ENCODE peak calls at places on chromosomes 2 and 18, in seven cellular contexts. L is OCI-LY7, Y is MM.1S, H is adrenal gland, R is psoas muscle, M is PC-3, I is stomach. Z is an unnamed sample. For H3K9me3 and H3K36me3, the result is how much of the 10 kb centered on the place peaks cover.

GRCh38 chr18:35728676-35729075 is 147.1 kb downstream of the GALNT1 start:
- DNase-seq in I (no peak), M (no peak), L (no peak), Y (no peak), H (no peak), R (no peak), Z (no peak)

GRCh38 chr2:218273908-218274249 is 3.6 kb downstream of the PNKD start:
- DNase-seq in M (no peak), Y (no peak), L (no peak), I (no peak), R (no peak), H (no peak), Z (no peak)

GRCh38 chr2:208671312-208671711 is 264.7 kb downstream of the PTH2R start:
- DNase-seq in R (no peak), L (no peak), M (no peak), H (no peak), Y (no peak), I (no peak), Z (no peak)

GRCh38 chr2:68732036-68732435 is 2.6 kb upstream of the ARHGAP25 start:
- DNase-seq in Y (no peak), R (no peak), H (no peak), I (no peak), M (no peak), L (no peak), Z (no peak)

GRCh38 chr2:237786936-237787335 is 11.6 kb upstream of the RBM44 start:
- DNase-seq in H (no peak), Y (no peak), I (no peak), M (no peak), L (no peak), R (no peak), Z (no peak)

GRCh38 chr2:83826601-83827000 is 632.5 kb downstream of the SUCLG1 start:
- DNase-seq in L (no peak), I (no peak), H (no peak), Y (no peak), M (no peak), R (no peak), Z (no peak)

GRCh38 chr2:148039783-148040182 is 18.9 kb downstream of the MBD5 start:
- DNase-seq in Y (no peak), I (no peak), M (no peak), L (no peak), R (no peak), H (no peak), Z (no peak)

GRCh38 chr18:54675076-54675475 is 84.0 kb downstream of the DYNAP start:
- DNase-seq in L (no peak), I (no peak), H (no peak), Y (no peak), R (no peak), M (no peak), Z (no peak)

GRCh38 chr18:10261315-10262276 is 192.8 kb upstream of the APCDD1 start:
- DNase-seq in Y (no peak), M (no peak), I (no peak), H (no peak), R (no peak), L (no peak), Z (no peak)

GRCh38 chr2:216922170-216922780 is 62.4 kb upstream of the TNP1 start:
- DNase-seq in L (peak), Y (peak), I (no peak), H (no peak), M (no peak), R (no peak), Z (no peak)

GRCh38 chr2:121239969-121240368 is 45.0 kb downstream of the TFCP2L1 start:
- DNase-seq in H (no peak), I (no peak), Y (no peak), M (no peak), L (no peak), R (no peak), Z (no peak)

GRCh38 chr2:197675711-197676188 is 363 bp upstream of the RFTN2 start:
- DNase-seq in R (no peak), I (no peak), L (no peak), M (no peak), Y (no peak), H (peak), Z (no peak)
- H3K27ac ChIP-seq in R (peak), I (peak), L (no peak), M (no peak), Y (no peak), H (peak), Z (no peak)

GRCh38 chr2:30503692-30504076 is 56.6 kb downstream of the LCLAT1 start:
- DNase-seq in L (no peak), I (no peak), M (no peak), R (no peak), H (no peak), Y (no peak), Z (no peak)

GRCh38 chr2:30505500-30506180 is 58.6 kb downstream of the LCLAT1 start:
- DNase-seq in H (no peak), R (no peak), M (no peak), Y (no peak), I (no peak), L (no peak), Z (no peak)

GRCh38 chr2:30500699-30501098 is 53.7 kb downstream of the LCLAT1 start:
- DNase-seq in H (no peak), R (no peak), I (no peak), Y (no peak), L (no peak), M (no peak), Z (no peak)

GRCh38 chr2:30503007-30503691 is 56.1 kb downstream of the LCLAT1 start:
- DNase-seq in Y (no peak), L (no peak), R (no peak), H (no peak), M (no peak), I (no peak), Z (no peak)

GRCh38 chr2:30502310-30502709 is 55.3 kb downstream of the LCLAT1 start:
- DNase-seq in L (no peak), Y (no peak), M (no peak), I (no peak), R (no peak), H (no peak), Z (no peak)
- H3K9me3 ChIP-seq in L (under half), Y (under half), M (under half), I (under half), R (under half), H (under half), Z (under half)

GRCh38 chr18:42038936-42039335 is 83.9 kb downstream of the PIK3C3 start:
- DNase-seq in L (no peak), H (no peak), I (no peak), M (no peak), Y (no peak), R (no peak), Z (no peak)

GRCh38 chr18:42041793-42042192 is 86.8 kb downstream of the PIK3C3 start:
- DNase-seq in H (no peak), R (no peak), I (peak), L (no peak), M (no peak), Y (no peak), Z (no peak)

GRCh38 chr18:42045346-42045745 is 90.3 kb downstream of the PIK3C3 start:
- DNase-seq in M (no peak), Y (no peak), R (no peak), H (peak), I (no peak), L (no peak), Z (no peak)

DNA sequence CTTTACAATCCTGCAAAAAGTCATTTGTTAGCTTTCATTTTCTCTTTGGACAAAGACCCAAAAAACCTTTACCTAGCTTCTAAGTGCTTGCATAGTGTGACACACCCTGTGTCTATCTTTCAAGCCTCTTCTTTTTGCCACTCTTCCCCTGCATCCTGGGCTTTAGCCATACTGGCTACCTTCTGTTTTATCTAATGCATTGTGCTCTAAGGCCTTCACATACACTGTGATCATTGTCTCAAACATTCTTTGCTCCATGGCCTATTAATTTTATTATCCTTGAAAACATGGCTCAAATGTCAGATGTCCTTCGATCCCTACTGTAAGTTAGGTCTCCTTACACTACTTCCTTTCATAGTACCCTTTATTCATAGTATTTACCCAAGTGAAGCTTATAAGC is 84.4 kb downstream of the PIK3C3 start:
- DNase-seq in R (no peak), H (no peak), I (no peak), Y (no peak), M (no peak), L (no peak), Z (no peak)
- H3K36me3 ChIP-seq in R (under half), H (under half), I (half or more), Y (under half), M (under half), L (under half), Z (under half)

DNA sequence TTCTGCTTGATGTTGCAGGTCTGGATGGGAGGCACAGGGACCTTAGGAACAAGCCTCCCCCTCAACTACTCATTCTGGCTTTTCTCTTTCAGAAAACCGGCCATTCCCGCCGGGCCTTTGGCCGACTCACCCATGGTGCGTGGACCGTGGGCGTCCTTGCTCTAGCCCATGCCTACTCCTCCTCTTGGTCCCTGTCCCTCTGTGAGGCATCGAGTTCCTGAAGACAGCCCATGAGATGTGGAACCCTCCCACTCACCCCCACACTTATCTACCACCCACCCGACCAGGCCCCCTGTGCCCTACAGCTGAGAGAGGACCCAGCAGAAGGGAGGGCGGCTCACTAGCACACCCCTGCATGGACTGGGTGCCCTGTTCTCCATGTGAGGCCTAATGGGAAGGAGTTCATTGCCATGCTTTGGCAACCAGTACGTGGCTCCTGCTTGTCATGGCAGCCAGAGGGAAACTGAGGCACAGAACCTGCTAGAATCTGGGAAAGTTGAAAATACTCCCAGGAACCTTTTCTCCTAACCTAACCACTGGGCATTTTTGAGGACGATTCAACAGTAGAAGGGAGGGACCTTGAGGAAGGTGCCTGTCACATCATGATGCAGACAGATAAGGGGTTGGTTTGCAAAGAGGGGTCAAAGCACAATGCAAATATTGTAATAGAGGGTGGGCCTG is 8.5 kb downstream of the SPEG start:
- DNase-seq in I (no peak), R (peak), Y (no peak), M (no peak), H (no peak), L (no peak), Z (no peak)
- H3K27ac ChIP-seq in I (peak), R (peak), Y (no peak), M (no peak), H (no peak), L (no peak), Z (no peak)

GRCh38 chr2:76170856-76171255 is 460.1 kb upstream of the GCFC2 start:
- DNase-seq in Y (no peak), M (no peak), H (no peak), R (no peak), I (no peak), L (no peak), Z (no peak)

GRCh38 chr2:76169985-76170384 is 459.3 kb upstream of the GCFC2 start:
- DNase-seq in I (no peak), R (no peak), M (no peak), Y (no peak), L (no peak), H (no peak), Z (no peak)

GRCh38 chr2:76178610-76179009 is 467.9 kb upstream of the GCFC2 start:
- DNase-seq in M (no peak), H (no peak), Y (no peak), R (no peak), L (no peak), I (no peak), Z (no peak)

GRCh38 chr2:76174505-76174904 is 463.8 kb upstream of the GCFC2 start:
- DNase-seq in R (no peak), L (no peak), M (no peak), Y (no peak), H (no peak), I (no peak), Z (no peak)

DNA sequence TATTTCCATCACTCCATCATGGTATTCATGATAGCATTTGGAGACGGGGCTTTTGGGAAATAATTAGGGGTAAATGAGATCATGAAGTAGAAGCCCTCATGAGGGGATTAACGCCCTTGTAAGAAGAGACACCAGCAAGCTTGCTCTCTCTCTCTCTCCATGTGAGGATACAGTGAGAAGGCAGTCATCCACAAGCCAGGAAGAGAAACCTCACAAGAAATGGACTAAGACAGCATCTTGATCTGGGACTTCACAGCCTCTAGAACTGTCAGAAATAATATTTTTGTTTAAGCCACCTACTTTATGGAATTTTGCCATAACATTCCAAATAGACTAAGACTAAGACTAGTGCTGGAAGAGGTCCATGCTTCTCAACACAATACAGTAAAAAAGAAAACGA is 464.6 kb upstream of the GCFC2 start:
- DNase-seq in M (no peak), L (no peak), H (no peak), Y (no peak), R (no peak), I (no peak), Z (no peak)
- H3K9me3 ChIP-seq in M (under half), L (under half), H (under half), Y (under half), R (under half), I (under half), Z (under half)

GRCh38 chr2:230447455-230448451 is 31.8 kb downstream of the SP100 start:
- DNase-seq in R (no peak), I (no peak), L (peak), Y (peak), M (no peak), H (no peak), Z (no peak)
- H3K36me3 ChIP-seq in R (under half), I (half or more), L (half or more), Y (under half), M (under half), H (under half), Z (under half)

DNA sequence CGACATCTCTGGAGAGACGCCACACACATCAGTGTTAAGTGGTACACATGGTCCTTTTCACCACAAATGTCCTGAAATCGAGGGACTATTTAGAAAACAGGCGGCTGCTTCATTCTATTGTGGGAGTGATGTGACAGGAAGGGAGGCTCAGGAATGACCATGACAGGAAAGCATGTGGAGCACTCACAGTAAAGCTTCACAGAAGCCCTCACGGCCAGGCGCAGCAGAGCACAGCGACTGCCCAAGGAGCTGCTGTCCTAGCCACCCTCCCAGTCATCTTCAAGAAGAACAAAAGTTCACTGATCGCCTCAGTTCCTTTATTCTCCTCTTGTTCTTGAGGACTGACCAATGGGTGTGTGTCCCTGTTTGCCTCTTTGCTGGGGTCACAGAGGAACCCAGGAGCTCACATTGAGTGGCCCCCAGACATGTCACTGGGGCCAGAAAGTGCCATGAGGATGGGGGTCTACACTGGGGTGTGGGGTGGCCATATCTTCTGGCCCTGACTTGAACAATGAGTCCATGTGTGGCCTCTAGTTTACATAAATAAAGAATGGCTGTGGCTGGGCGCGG is 84.6 kb upstream of the RANBP2 start:
- DNase-seq in M (no peak), I (no peak), L (peak), Y (no peak), R (no peak), H (no peak), Z (no peak)
- H3K27ac ChIP-seq in M (no peak), I (peak), L (no peak), Y (no peak), R (peak), H (no peak), Z (no peak)

DNA sequence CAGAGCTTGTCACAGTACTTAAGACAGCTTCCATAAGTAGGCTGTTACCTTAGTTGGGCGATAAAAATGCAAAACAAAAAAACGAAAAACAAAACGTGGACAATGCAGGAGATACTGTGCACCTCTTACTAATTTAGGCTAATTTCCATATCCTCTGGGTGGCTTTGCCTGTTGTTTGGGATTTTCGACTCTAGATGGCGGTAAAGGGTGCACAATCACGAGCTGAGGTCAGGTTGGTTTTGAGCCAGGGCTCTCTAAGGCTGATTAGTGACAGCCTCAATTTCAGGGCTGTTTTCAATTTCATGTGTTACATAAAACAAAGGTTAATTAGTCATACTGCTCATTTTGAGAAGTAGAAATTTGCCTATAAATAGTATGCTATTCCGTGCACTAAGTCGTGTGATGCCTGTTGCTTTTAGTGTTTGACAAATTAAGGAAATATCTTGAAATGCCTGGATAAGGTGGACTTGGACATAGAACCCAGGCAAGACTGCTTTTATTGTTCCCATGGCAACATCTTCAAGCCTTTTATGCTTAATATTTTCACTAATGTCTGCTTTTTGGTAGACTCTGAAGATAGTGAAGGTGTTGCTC is 493.1 kb downstream of the SOCS6 start:
- DNase-seq in H (peak), I (peak), Y (peak), M (peak), L (peak), R (no peak), Z (peak)
- H3K9me3 ChIP-seq in H (under half), I (under half), Y (under half), M (under half), L (under half), R (under half), Z (under half)